ENCODE peak calls at places on chromosomes 1 and 21, in five cellular contexts. L, Z, U, S and M are unnamed samples.

GRCh38 chr21:35249636-35250035 is 200.5 kb upstream of the RUNX1 start:
- DNase-seq in L (no peak), U (no peak), Z (no peak), S (no peak), M (no peak)

GRCh38 chr1:230047114-230047865 is 19.7 kb upstream of the GALNT2 start:
- DNase-seq in S (no peak), U (no peak), Z (no peak), L (peak), M (no peak)

GRCh38 chr1:35499652-35500176 is 57.5 kb downstream of the KIAA0319L start:
- DNase-seq in U (no peak), L (no peak), Z (peak), S (no peak), M (no peak)

GRCh38 chr1:248736992-248737391 is 18.6 kb downstream of the LYPD8 start:
- DNase-seq in L (no peak), S (no peak), Z (no peak), U (no peak), M (no peak)

GRCh38 chr1:245045087-245045881 is 109.5 kb upstream of the KIF26B start:
- DNase-seq in Z (no peak), S (peak), U (no peak), L (no peak), M (no peak)

GRCh38 chr1:199113265-199113869 is 474.5 kb downstream of the PTPRC start:
- DNase-seq in S (peak), L (peak), U (peak), Z (peak), M (peak)

GRCh38 chr21:44709426-44710293 is 1.7 kb downstream of the TSPEAR start:
- DNase-seq in Z (no peak), U (no peak), S (no peak), L (no peak), M (no peak)

GRCh38 chr1:110152133-110152785 is 2.0 kb downstream of the SLC6A17 start:
- DNase-seq in Z (no peak), S (no peak), L (no peak), U (peak), M (no peak)

GRCh38 chr1:9410737-9411297 is 118.1 kb downstream of the SPSB1 start:
- DNase-seq in U (peak), S (no peak), Z (no peak), L (no peak), M (no peak)

GRCh38 chr1:9589719-9590157 is 1.0 kb downstream of the TMEM201 start:
- DNase-seq in Z (no peak), L (no peak), S (no peak), U (no peak), M (no peak)

GRCh38 chr1:116882866-116883265 is 26.9 kb upstream of the PTGFRN start:
- DNase-seq in U (no peak), S (no peak), L (no peak), Z (no peak), M (no peak)

GRCh38 chr1:210294991-210295773 is 33.5 kb upstream of the HHAT start:
- DNase-seq in S (no peak), Z (no peak), L (peak), U (peak), M (no peak)

GRCh38 chr1:227541796-227542152 is 21.6 kb upstream of the ZNF678 start:
- DNase-seq in S (no peak), L (no peak), Z (no peak), U (no peak), M (no peak)

GRCh38 chr1:98053471-98054366 is 132.9 kb upstream of the DPYD start:
- DNase-seq in L (peak), S (peak), Z (peak), U (peak), M (peak)

GRCh38 chr1:93635614-93636543 is 45.8 kb downstream of the BCAR3 start:
- DNase-seq in U (no peak), L (peak), S (peak), Z (no peak), M (peak)

GRCh38 chr21:41133896-41134522 is 34.0 kb upstream of the BACE2 start:
- DNase-seq in Z (no peak), U (peak), S (peak), L (peak), M (peak)

GRCh38 chr1:242524571-242525359 is at the start of gene PLD5:
- DNase-seq in L (peak), U (peak), Z (no peak), S (peak), M (no peak)

GRCh38 chr1:29142714-29143113 is 19.0 kb upstream of the TMEM200B start:
- DNase-seq in S (no peak), U (no peak), L (no peak), Z (no peak), M (no peak)

GRCh38 chr1:82515650-82516049 is 714.9 kb downstream of the ADGRL2 start:
- DNase-seq in U (no peak), S (no peak), L (no peak), Z (no peak), M (no peak)

GRCh38 chr1:55362558-55362957 is 147.4 kb upstream of the USP24 start:
- DNase-seq in Z (no peak), S (no peak), L (no peak), U (peak), M (no peak)

GRCh38 chr1:208273386-208274021 is 29.3 kb upstream of the PLXNA2 start:
- DNase-seq in U (no peak), Z (no peak), L (no peak), S (no peak), M (no peak)

GRCh38 chr1:227885135-227885647 is 62.5 kb downstream of the WNT9A start:
- DNase-seq in Z (no peak), S (no peak), L (no peak), U (peak), M (no peak)

GRCh38 chr1:244154882-244155531 is 103.9 kb downstream of the ZBTB18 start:
- DNase-seq in L (no peak), U (no peak), S (peak), Z (no peak), M (no peak)